ENCODE peak calls at places on chromosome 4, in five cellular contexts. B is HepG2, Y is tibial nerve, Z is esophagus muscularis mucosa, S is A549. K is an unnamed sample. For H3K4me1, the result is how much of the 10 kb centered on the place peaks cover.

GRCh38 chr4:153346031-153346430 is 1.5 kb downstream of the MND1 start:
- DNase-seq in Y (no peak), B (no peak), Z (no peak), S (no peak), K (no peak)

GRCh38 chr4:147772459-147772969 is 40.6 kb downstream of the ARHGAP10 start:
- DNase-seq in Y (no peak), Z (no peak), B (no peak), S (no peak), K (no peak)

GRCh38 chr4:8905236-8905772 is 33.7 kb upstream of the HMX1 start:
- DNase-seq in Z (no peak), Y (no peak), S (no peak), B (no peak), K (peak)

GRCh38 chr4:78528327-78528726 is 23.2 kb upstream of the ANXA3 start:
- DNase-seq in Z (no peak), S (no peak), Y (no peak), B (no peak), K (no peak)

GRCh38 chr4:64584981-64585557 is 175.8 kb upstream of the TECRL start:
- DNase-seq in Z (no peak), Y (no peak), S (no peak), B (peak), K (no peak)

GRCh38 chr4:87025614-87026041 is 90.8 kb downstream of the AFF1 start:
- DNase-seq in B (peak), S (no peak), Y (no peak), Z (no peak), K (no peak)

GRCh38 chr4:7234355-7235029 is 42.2 kb downstream of the SORCS2 start:
- DNase-seq in Y (no peak), Z (no peak), B (no peak), S (no peak), K (no peak)

GRCh38 chr4:141352328-141352727 is 131.6 kb downstream of the ZNF330 start:
- DNase-seq in Y (no peak), S (no peak), B (no peak), Z (no peak), K (no peak)

GRCh38 chr4:158809611-158810486 is 41.0 kb downstream of the FNIP2 start:
- DNase-seq in S (no peak), Z (no peak), B (no peak), Y (no peak), K (no peak)

GRCh38 chr4:41796545-41797210 is 48.2 kb upstream of the PHOX2B start:
- DNase-seq in S (no peak), Z (no peak), B (no peak), Y (no peak), K (no peak)

GRCh38 chr4:118279920-118280432 is 72.8 kb downstream of the PRSS12 start:
- DNase-seq in Y (no peak), B (no peak), S (no peak), Z (no peak), K (no peak)

GRCh38 chr4:98374643-98375042 is 113.5 kb downstream of the RAP1GDS1 start:
- DNase-seq in S (no peak), B (no peak), Y (no peak), Z (no peak), K (no peak)

GRCh38 chr4:37985730-37986275 is 25.6 kb downstream of the PTTG2 start:
- DNase-seq in Y (no peak), S (no peak), B (no peak), Z (no peak), K (no peak)

GRCh38 chr4:20106926-20107325 is 144.8 kb upstream of the SLIT2 start:
- DNase-seq in S (no peak), Y (no peak), Z (no peak), B (no peak), K (no peak)

GRCh38 chr4:47473351-47473750 is 9.8 kb upstream of the COMMD8 start:
- DNase-seq in Z (no peak), B (no peak), S (no peak), Y (no peak), K (no peak)

GRCh38 chr4:122458625-122459024 is 2.1 kb upstream of the IL2 start:
- DNase-seq in Y (no peak), B (no peak), S (no peak), Z (no peak), K (no peak)

GRCh38 chr4:38768968-38769394 is 13.8 kb downstream of the TLR10 start:
- DNase-seq in B (no peak), Z (no peak), Y (no peak), S (no peak), K (no peak)

GRCh38 chr4:183397741-183398297 is 46.6 kb upstream of the CDKN2AIP start:
- DNase-seq in Z (no peak), Y (no peak), S (no peak), B (no peak), K (peak)
- H3K4me3 ChIP-seq in Z (peak), Y (peak), S (peak), B (peak), K (peak)

DNA sequence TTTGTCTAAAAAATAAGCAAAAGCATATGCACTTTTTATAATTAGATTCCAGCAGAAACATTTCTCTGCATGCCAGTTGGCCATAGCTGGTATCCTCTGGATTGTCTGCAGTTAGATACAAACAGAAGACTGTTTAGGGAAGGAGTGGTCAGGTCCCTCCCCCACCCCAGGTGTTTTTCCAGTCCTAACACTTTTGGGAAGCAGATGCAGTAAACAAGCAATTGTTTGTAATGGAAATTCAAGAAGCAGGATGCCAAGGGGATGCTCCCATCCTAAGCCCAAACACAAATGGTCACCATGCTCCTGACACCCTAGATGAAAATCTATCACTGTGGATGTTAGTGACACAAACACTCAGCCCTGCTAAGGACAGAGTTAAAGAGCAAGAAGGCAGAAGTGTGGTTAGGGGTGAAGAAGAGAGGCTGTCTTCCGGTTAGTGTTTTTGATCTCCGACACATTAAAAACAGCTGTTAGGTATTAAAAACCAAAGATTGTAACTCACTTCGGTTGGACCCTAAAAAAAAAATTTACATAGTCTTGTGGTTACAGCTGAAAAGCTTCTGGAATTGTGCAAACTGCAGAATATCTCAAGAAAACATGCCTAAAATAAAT is 7.9 kb downstream of the LEF1 start:
- DNase-seq in Y (no peak), Z (no peak), S (no peak), B (no peak), K (no peak)
- H3K4me1 ChIP-seq in Y (under half), Z (under half), S (under half), B (under half), K (under half)

GRCh38 chr4:128525387-128525786 is 237.8 kb upstream of the PGRMC2 start:
- DNase-seq in Z (no peak), Y (no peak), S (no peak), B (no peak), K (no peak)

GRCh38 chr4:128527356-128527755 is 239.7 kb upstream of the PGRMC2 start:
- DNase-seq in Z (no peak), B (no peak), S (no peak), Y (no peak), K (no peak)

GRCh38 chr4:128521634-128522253 is 234.1 kb upstream of the PGRMC2 start:
- DNase-seq in S (peak), Z (no peak), B (peak), Y (no peak), K (no peak)

GRCh38 chr4:128525939-128526630 is 238.5 kb upstream of the PGRMC2 start:
- DNase-seq in Y (no peak), Z (no peak), S (no peak), B (no peak), K (no peak)

GRCh38 chr4:128524311-128524710 is 236.7 kb upstream of the PGRMC2 start:
- DNase-seq in B (no peak), Z (no peak), Y (no peak), S (peak), K (no peak)
- TF ChIP-seq EP300 in B (no peak), Z (no peak), Y (no peak), S (no peak), K (no peak)

DNA sequence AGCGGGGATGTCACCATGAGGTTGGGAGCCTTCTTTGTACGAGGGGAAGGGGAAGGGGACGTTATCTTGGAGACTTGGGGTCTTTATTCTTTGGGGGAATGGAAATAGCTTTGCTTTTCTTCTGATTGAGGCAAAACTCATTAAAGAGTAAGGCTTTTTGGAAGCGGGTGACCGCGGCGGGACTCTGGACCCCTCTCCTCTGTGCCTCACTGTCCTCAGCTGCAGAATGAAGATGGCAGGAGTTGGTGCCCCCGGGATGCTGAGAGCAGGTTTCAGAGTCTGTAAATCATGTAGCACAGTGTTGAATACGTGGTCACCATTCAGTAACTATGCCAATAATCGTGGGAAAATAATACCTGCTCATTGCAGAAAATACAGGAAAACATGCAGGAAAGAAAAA is 32.1 kb downstream of the HTT-AS start:
- DNase-seq in Y (no peak), Z (no peak), B (no peak), S (no peak), K (no peak)
- H3K4me3 ChIP-seq in Y (peak), Z (peak), B (peak), S (no peak), K (peak)

GRCh38 chr4:3501825-3502425 is 30.3 kb downstream of the LRPAP1 start:
- DNase-seq in Z (no peak), S (no peak), B (no peak), Y (no peak), K (no peak)

GRCh38 chr4:3505231-3505630 is 27.0 kb downstream of the LRPAP1 start:
- DNase-seq in S (no peak), Z (no peak), B (no peak), Y (no peak), K (no peak)

GRCh38 chr4:3501126-3501824 is 30.9 kb downstream of the LRPAP1 start:
- DNase-seq in Z (no peak), B (no peak), Y (no peak), S (no peak), K (no peak)

GRCh38 chr4:3500634-3501101 is 31.6 kb downstream of the LRPAP1 start:
- DNase-seq in B (no peak), Z (no peak), S (no peak), Y (no peak), K (no peak)

GRCh38 chr4:3502941-3503936 is 29.0 kb downstream of the LRPAP1 start:
- DNase-seq in B (no peak), S (no peak), Z (no peak), Y (no peak), K (no peak)
- H3K4me1 ChIP-seq in B (under half), S (under half), Z (under half), Y (under half), K (under half)